ENCODE peak calls at places on chromosomes 12 and 14, in nine cellular contexts. B, C, O, T, N, Z, L, P and G are unnamed samples.

GRCh38 chr14:69151458-69152180 is 1.3 kb downstream of the DCAF5 start:
- DNase-seq in B (peak), C (peak), O (peak), T (peak), N (peak), Z (peak), L (no peak), P (peak), G (no peak)

GRCh38 chr14:104094709-104095425 is 9.4 kb downstream of the ASPG start:
- DNase-seq in B (peak), C (peak), O (peak), T (peak), N (peak), Z (peak), L (no peak), P (peak), G (no peak)

GRCh38 chr14:32074887-32075572 is 2.1 kb upstream of the ARHGAP5 start:
- DNase-seq in B (no peak), C (no peak), O (no peak), T (no peak), N (no peak), Z (no peak), L (no peak), P (no peak), G (no peak)

GRCh38 chr12:132641811-132642650 is 23.5 kb downstream of the P2RX2 start:
- DNase-seq in B (no peak), C (no peak), O (no peak), T (no peak), N (no peak), Z (no peak), L (no peak), P (no peak), G (no peak)

GRCh38 chr12:6532051-6532926 is 2.0 kb upstream of the GAPDH start:
- DNase-seq in B (peak), C (peak), O (peak), T (peak), N (peak), Z (peak), L (peak), P (peak), G (no peak)

GRCh38 chr12:44465139-44465538 is 411.0 kb downstream of the NELL2 start:
- DNase-seq in B (no peak), C (no peak), O (no peak), T (peak), N (no peak), Z (no peak), L (no peak), P (no peak), G (no peak)

GRCh38 chr12:105946541-105946940 is 192.2 kb downstream of the NUAK1 start:
- DNase-seq in B (peak), C (no peak), O (peak), T (no peak), N (no peak), Z (no peak), L (no peak), P (no peak), G (no peak)

GRCh38 chr12:14663002-14663401 is 33.4 kb downstream of the GUCY2C start:
- DNase-seq in B (no peak), C (no peak), O (no peak), T (no peak), N (no peak), Z (no peak), L (no peak), P (peak), G (no peak)

GRCh38 chr14:95296595-95297365 is 22.9 kb downstream of the CLMN start:
- DNase-seq in B (no peak), C (no peak), O (no peak), T (no peak), N (no peak), Z (no peak), L (no peak), P (no peak), G (no peak)

GRCh38 chr12:113633678-113634332 is 162.1 kb upstream of the LHX5 start:
- DNase-seq in B (no peak), C (no peak), O (no peak), T (no peak), N (no peak), Z (no peak), L (no peak), P (no peak), G (no peak)

GRCh38 chr14:105900398-105901160 is 374.2 kb downstream of the TMEM121 start:
- DNase-seq in B (peak), C (no peak), O (no peak), T (no peak), N (no peak), Z (no peak), L (no peak), P (no peak), G (no peak)

GRCh38 chr14:51521764-51522163 is 129.9 kb upstream of the FRMD6 start:
- DNase-seq in B (no peak), C (no peak), O (peak), T (peak), N (no peak), Z (no peak), L (no peak), P (no peak), G (no peak)

GRCh38 chr12:6828671-6829531 is 694 bp downstream of the P3H3 start:
- DNase-seq in B (peak), C (no peak), O (peak), T (peak), N (peak), Z (no peak), L (no peak), P (peak), G (no peak)

GRCh38 chr12:15151141-15152091 is 69.8 kb downstream of the RERG start:
- DNase-seq in B (no peak), C (peak), O (peak), T (peak), N (peak), Z (no peak), L (no peak), P (peak), G (no peak)

GRCh38 chr12:49969027-49969426 is 3.7 kb upstream of the AQP6 start:
- DNase-seq in B (no peak), C (no peak), O (no peak), T (no peak), N (no peak), Z (no peak), L (no peak), P (no peak), G (no peak)

GRCh38 chr12:104303538-104304151 is at the start of gene EID3:
- DNase-seq in B (peak), C (no peak), O (peak), T (peak), N (no peak), Z (no peak), L (no peak), P (peak), G (peak)

GRCh38 chr14:46432516-46432915 is 219.1 kb downstream of the RPL10L start:
- DNase-seq in B (no peak), C (no peak), O (no peak), T (no peak), N (no peak), Z (no peak), L (no peak), P (no peak), G (no peak)

GRCh38 chr14:52951730-52952481 is 1.1 kb upstream of the FERMT2 start:
- DNase-seq in B (peak), C (peak), O (peak), T (peak), N (peak), Z (peak), L (peak), P (no peak), G (no peak)

GRCh38 chr14:68796418-68797101 is 3.7 kb upstream of the ZFP36L1 start:
- DNase-seq in B (peak), C (no peak), O (no peak), T (no peak), N (no peak), Z (no peak), L (no peak), P (no peak), G (no peak)

GRCh38 chr12:76927170-76927784 is 48.5 kb upstream of the CSRP2 start:
- DNase-seq in B (peak), C (peak), O (peak), T (peak), N (no peak), Z (peak), L (no peak), P (peak), G (no peak)

GRCh38 chr12:95848575-95849388 is 10.0 kb upstream of the SNRPF start:
- DNase-seq in B (no peak), C (peak), O (peak), T (peak), N (peak), Z (no peak), L (peak), P (peak), G (no peak)

GRCh38 chr12:115404761-115405470 is 720.9 kb upstream of the TBX3 start:
- DNase-seq in B (no peak), C (no peak), O (peak), T (peak), N (no peak), Z (no peak), L (peak), P (no peak), G (no peak)